ENCODE peak calls at places on chromosome 15, in four cellular contexts. One of them, this sample, is unnamed.

GRCh38 chr15:89419370-89419984 is 76.9 kb downstream of the RHCG start:
- DNase-seq in AG09319: no peak
- DNase-seq in CD8-positive, alpha-beta T cell: no peak
- DNase-seq in AG04450: no peak
- DNase-seq in this sample: no peak

GRCh38 chr15:80749589-80749988 is 29.6 kb upstream of the CEMIP start:
- DNase-seq in AG09319: no peak
- DNase-seq in CD8-positive, alpha-beta T cell: no peak
- DNase-seq in AG04450: no peak
- DNase-seq in this sample: no peak

GRCh38 chr15:85706779-85707518 is 87.8 kb downstream of the KLHL25 start:
- DNase-seq in AG09319: no peak
- DNase-seq in CD8-positive, alpha-beta T cell: no peak
- DNase-seq in AG04450: no peak
- DNase-seq in this sample: no peak

GRCh38 chr15:35078221-35078915 is 6.7 kb downstream of the NANOGP8 start:
- DNase-seq in AG09319: peak; percentile 36
- DNase-seq in CD8-positive, alpha-beta T cell: no peak
- DNase-seq in AG04450: peak; percentile 44
- DNase-seq in this sample: peak; percentile 37

GRCh38 chr15:98673133-98673532 is 24.8 kb downstream of the IGF1R start:
- DNase-seq in AG09319: no peak
- DNase-seq in CD8-positive, alpha-beta T cell: no peak
- DNase-seq in AG04450: no peak
- DNase-seq in this sample: no peak

GRCh38 chr15:74262635-74263034 is 26.5 kb downstream of the CCDC33 start:
- DNase-seq in AG09319: no peak
- DNase-seq in CD8-positive, alpha-beta T cell: no peak
- DNase-seq in AG04450: no peak
- DNase-seq in this sample: no peak

GRCh38 chr15:95175914-95176658 is 944.7 kb downstream of the MCTP2 start:
- DNase-seq in AG09319: no peak
- DNase-seq in CD8-positive, alpha-beta T cell: no peak
- DNase-seq in AG04450: no peak
- DNase-seq in this sample: no peak

GRCh38 chr15:89208256-89208655 is 13.1 kb downstream of the RLBP1 start:
- DNase-seq in AG09319: no peak
- DNase-seq in CD8-positive, alpha-beta T cell: no peak
- DNase-seq in AG04450: no peak
- DNase-seq in this sample: no peak

GRCh38 chr15:99103279-99103678 is 1.6 kb upstream of the SYNM start:
- DNase-seq in AG09319: no peak
- DNase-seq in CD8-positive, alpha-beta T cell: no peak
- DNase-seq in AG04450: no peak
- DNase-seq in this sample: no peak

GRCh38 chr15:91915576-91915975 is 62.1 kb downstream of the SLCO3A1 start:
- DNase-seq in AG09319: no peak
- DNase-seq in CD8-positive, alpha-beta T cell: no peak
- DNase-seq in AG04450: no peak
- DNase-seq in this sample: no peak

GRCh38 chr15:80966431-80967197 is 23.0 kb downstream of the MESD start:
- DNase-seq in AG09319: no peak
- DNase-seq in CD8-positive, alpha-beta T cell: no peak
- DNase-seq in AG04450: no peak
- DNase-seq in this sample: no peak

GRCh38 chr15:25738171-25738792 is 124.8 kb downstream of the ATP10A start:
- DNase-seq in AG09319: no peak
- DNase-seq in CD8-positive, alpha-beta T cell: no peak
- DNase-seq in AG04450: no peak
- DNase-seq in this sample: no peak

GRCh38 chr15:75201609-75202250 is at the start of gene C15orf39:
- DNase-seq in AG09319: peak; percentile 23
- DNase-seq in CD8-positive, alpha-beta T cell: peak; percentile 65
- DNase-seq in AG04450: no peak
- DNase-seq in this sample: no peak

GRCh38 chr15:93584021-93584420 is 495.0 kb upstream of the RGMA start:
- DNase-seq in AG09319: no peak
- DNase-seq in CD8-positive, alpha-beta T cell: no peak
- DNase-seq in AG04450: no peak
- DNase-seq in this sample: no peak

GRCh38 chr15:94494732-94495131 is 263.4 kb downstream of the MCTP2 start:
- DNase-seq in AG09319: no peak
- DNase-seq in CD8-positive, alpha-beta T cell: no peak
- DNase-seq in AG04450: no peak
- DNase-seq in this sample: no peak

GRCh38 chr15:31325432-31325975 is 1.1 kb upstream of the KLF13 start:
- DNase-seq in AG09319: no peak
- DNase-seq in CD8-positive, alpha-beta T cell: peak; percentile 54
- DNase-seq in AG04450: no peak
- DNase-seq in this sample: no peak

GRCh38 chr15:68199340-68199739 is 5.8 kb downstream of the CALML4 start:
- DNase-seq in AG09319: no peak
- DNase-seq in CD8-positive, alpha-beta T cell: no peak
- DNase-seq in AG04450: no peak
- DNase-seq in this sample: no peak

GRCh38 chr15:79093352-79093935 is 2.9 kb upstream of the RASGRF1 start:
- DNase-seq in AG09319: no peak
- DNase-seq in CD8-positive, alpha-beta T cell: no peak
- DNase-seq in AG04450: no peak
- DNase-seq in this sample: no peak

GRCh38 chr15:61834076-61834697 is 226.1 kb downstream of the VPS13C start:
- DNase-seq in AG09319: peak; percentile 23
- DNase-seq in CD8-positive, alpha-beta T cell: peak; percentile 58
- DNase-seq in AG04450: peak; percentile 47
- DNase-seq in this sample: peak; percentile 78

GRCh38 chr15:80940331-80940730 is 49.3 kb downstream of the MESD start:
- DNase-seq in AG09319: no peak
- DNase-seq in CD8-positive, alpha-beta T cell: no peak
- DNase-seq in AG04450: no peak
- DNase-seq in this sample: no peak

GRCh38 chr15:73370151-73370550 is 1.4 kb upstream of the HCN4 start:
- DNase-seq in AG09319: no peak
- DNase-seq in CD8-positive, alpha-beta T cell: no peak
- DNase-seq in AG04450: no peak
- DNase-seq in this sample: no peak

GRCh38 chr15:88663216-88663615 is 24.4 kb downstream of the ISG20 start:
- DNase-seq in AG09319: no peak
- DNase-seq in CD8-positive, alpha-beta T cell: no peak
- DNase-seq in AG04450: no peak
- DNase-seq in this sample: no peak

GRCh38 chr15:43285609-43286037 is 18.9 kb upstream of the TGM5 start:
- DNase-seq in AG09319: peak; percentile 22
- DNase-seq in CD8-positive, alpha-beta T cell: peak; percentile 38
- DNase-seq in AG04450: peak; percentile 36
- DNase-seq in this sample: peak; percentile 47

GRCh38 chr15:62528505-62528904 is 363.4 kb upstream of the C2CD4B start:
- DNase-seq in AG09319: no peak
- DNase-seq in CD8-positive, alpha-beta T cell: no peak
- DNase-seq in AG04450: no peak
- DNase-seq in this sample: no peak

GRCh38 chr15:34810455-34811146 is 15.3 kb upstream of the ACTC1 start:
- DNase-seq in AG09319: peak; percentile 72
- DNase-seq in CD8-positive, alpha-beta T cell: no peak
- DNase-seq in AG04450: peak; percentile 97
- DNase-seq in this sample: peak; percentile 61

GRCh38 chr15:48565560-48566482 is 79.7 kb downstream of the FBN1 start:
- DNase-seq in AG09319: peak; percentile 65
- DNase-seq in CD8-positive, alpha-beta T cell: no peak
- DNase-seq in AG04450: no peak
- DNase-seq in this sample: peak; percentile 66

GRCh38 chr15:99764521-99764920 is 31.3 kb upstream of the LYSMD4 start:
- DNase-seq in AG09319: no peak
- DNase-seq in CD8-positive, alpha-beta T cell: no peak
- DNase-seq in AG04450: no peak
- DNase-seq in this sample: no peak

GRCh38 chr15:71443538-71443937 is 328.3 kb downstream of the THSD4 start:
- DNase-seq in AG09319: peak; percentile 16
- DNase-seq in CD8-positive, alpha-beta T cell: no peak
- DNase-seq in AG04450: no peak
- DNase-seq in this sample: peak; percentile 20
- TF ChIP-seq CTCF in AG09319: peak; percentile 85
- TF ChIP-seq CTCF in CD8-positive, alpha-beta T cell: peak; percentile 73
- TF ChIP-seq CTCF in AG04450: peak; percentile 84
- TF ChIP-seq CTCF in this sample: peak; percentile 88

DNA sequence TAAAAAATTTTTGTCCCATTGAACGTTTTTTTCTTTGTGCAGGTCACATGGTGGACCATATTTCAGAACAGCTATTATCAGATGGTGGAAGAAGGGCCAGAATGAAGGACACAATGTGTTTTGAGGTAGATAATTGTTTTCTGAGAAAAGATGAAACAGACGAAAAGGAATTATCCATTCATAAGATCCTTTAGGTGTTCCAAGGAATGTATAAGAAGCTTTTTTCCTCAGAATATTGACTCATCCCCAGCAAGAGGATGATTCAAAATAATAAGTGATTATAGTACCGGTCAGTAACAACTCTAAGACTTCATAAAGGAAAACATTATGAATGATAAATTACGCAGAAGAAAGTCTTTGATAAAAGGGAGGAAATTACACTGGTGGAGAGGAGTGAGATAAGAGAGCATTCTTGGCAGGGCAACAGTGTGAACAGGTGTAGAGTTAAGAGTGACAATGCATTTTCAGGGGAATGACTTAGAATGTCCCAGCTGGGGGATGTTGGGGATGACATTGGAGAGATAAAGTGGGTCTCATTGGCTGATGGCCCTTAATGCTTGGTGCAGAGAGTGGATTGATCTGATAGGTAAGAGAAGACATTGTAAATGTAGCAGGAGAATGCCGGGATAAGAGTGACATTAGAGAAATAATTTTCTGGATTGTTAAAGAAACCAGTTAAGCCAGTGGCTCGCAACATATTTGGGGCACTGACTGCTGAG is 27.0 kb upstream of the AQP9 start:
- DNase-seq in AG09319: no peak
- DNase-seq in CD8-positive, alpha-beta T cell: no peak
- DNase-seq in AG04450: no peak
- DNase-seq in this sample: no peak
- TF ChIP-seq CTCF in AG09319: no peak
- TF ChIP-seq CTCF in CD8-positive, alpha-beta T cell: no peak
- TF ChIP-seq CTCF in AG04450: no peak
- TF ChIP-seq CTCF in this sample: no peak

GRCh38 chr15:60590935-60591490 is 112.1 kb upstream of the ICE2 start:
- DNase-seq in AG09319: no peak
- DNase-seq in CD8-positive, alpha-beta T cell: no peak
- DNase-seq in AG04450: no peak
- DNase-seq in this sample: no peak
- TF ChIP-seq CTCF in AG09319: no peak
- TF ChIP-seq CTCF in CD8-positive, alpha-beta T cell: no peak
- TF ChIP-seq CTCF in AG04450: no peak
- TF ChIP-seq CTCF in this sample: no peak

GRCh38 chr15:55915221-55915620 is 78.2 kb downstream of the NEDD4 start:
- DNase-seq in AG09319: no peak
- DNase-seq in CD8-positive, alpha-beta T cell: no peak
- DNase-seq in AG04450: no peak
- DNase-seq in this sample: no peak

GRCh38 chr15:55915876-55916567 is 77.4 kb downstream of the NEDD4 start:
- DNase-seq in AG09319: no peak
- DNase-seq in CD8-positive, alpha-beta T cell: no peak
- DNase-seq in AG04450: no peak
- DNase-seq in this sample: no peak

GRCh38 chr15:55916666-55917409 is 76.6 kb downstream of the NEDD4 start:
- DNase-seq in AG09319: peak; percentile 67
- DNase-seq in CD8-positive, alpha-beta T cell: no peak
- DNase-seq in AG04450: peak; percentile 67
- DNase-seq in this sample: peak; percentile 66

GRCh38 chr15:55914446-55914845 is 79.0 kb downstream of the NEDD4 start:
- DNase-seq in AG09319: no peak
- DNase-seq in CD8-positive, alpha-beta T cell: no peak
- DNase-seq in AG04450: no peak
- DNase-seq in this sample: no peak

DNA sequence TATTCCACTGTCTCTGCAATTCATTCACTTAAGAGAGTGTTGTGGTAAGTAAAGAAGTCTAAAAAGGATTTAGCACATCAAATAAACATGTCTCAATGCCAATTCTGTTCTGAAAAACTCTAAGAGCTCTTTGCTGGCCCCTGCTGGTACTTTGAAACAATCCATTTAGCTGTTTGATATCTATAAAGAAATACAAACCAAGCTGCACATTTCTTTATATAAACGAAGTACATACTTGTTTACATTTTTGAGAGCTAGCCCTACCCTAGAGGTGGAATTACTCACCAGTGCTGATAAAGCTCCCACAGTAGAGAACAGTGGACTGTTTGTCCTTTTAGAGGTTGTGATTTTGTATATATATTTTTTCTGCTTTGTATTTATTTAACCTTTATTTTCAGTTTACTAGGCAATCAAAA is 75.5 kb downstream of the NEDD4 start:
- DNase-seq in AG09319: peak; percentile 87
- DNase-seq in CD8-positive, alpha-beta T cell: no peak
- DNase-seq in AG04450: peak; percentile 89
- DNase-seq in this sample: peak; percentile 83
- TF ChIP-seq CTCF in AG09319: peak; percentile 71
- TF ChIP-seq CTCF in CD8-positive, alpha-beta T cell: peak; percentile 57
- TF ChIP-seq CTCF in AG04450: peak; percentile 85
- TF ChIP-seq CTCF in this sample: peak; percentile 72

GRCh38 chr15:59376735-59377134 is 4.1 kb upstream of the MYO1E start:
- DNase-seq in AG09319: no peak
- DNase-seq in CD8-positive, alpha-beta T cell: no peak
- DNase-seq in AG04450: no peak
- DNase-seq in this sample: no peak
- TF ChIP-seq CTCF in AG09319: peak; percentile 12
- TF ChIP-seq CTCF in CD8-positive, alpha-beta T cell: no peak
- TF ChIP-seq CTCF in AG04450: no peak
- TF ChIP-seq CTCF in this sample: no peak

DNA sequence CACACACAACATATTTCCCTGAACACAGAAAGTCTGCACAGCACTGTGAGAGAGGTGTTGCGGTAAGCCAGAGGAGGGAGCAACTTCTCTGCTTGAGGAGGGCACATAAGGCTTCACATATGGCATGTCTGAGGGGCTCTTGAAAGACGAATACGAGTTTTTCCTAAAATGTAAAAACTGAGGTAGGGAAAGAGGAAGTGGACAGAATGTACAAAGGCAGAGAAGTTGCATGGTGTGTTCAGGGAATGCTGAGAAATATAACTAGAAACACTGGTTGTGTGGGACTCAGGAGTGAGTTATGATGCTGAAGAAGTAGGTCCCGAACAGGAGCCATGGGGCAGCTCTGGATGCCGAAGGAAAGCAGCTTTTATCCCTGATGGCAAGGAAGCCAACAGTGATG is 22.8 kb upstream of the ATP8B4 start:
- DNase-seq in AG09319: no peak
- DNase-seq in CD8-positive, alpha-beta T cell: no peak
- DNase-seq in AG04450: no peak
- DNase-seq in this sample: no peak
- TF ChIP-seq CTCF in AG09319: no peak
- TF ChIP-seq CTCF in CD8-positive, alpha-beta T cell: no peak
- TF ChIP-seq CTCF in AG04450: no peak
- TF ChIP-seq CTCF in this sample: no peak

GRCh38 chr15:69604050-69604378 is 151.4 kb downstream of the RPLP1 start:
- DNase-seq in AG09319: no peak
- DNase-seq in CD8-positive, alpha-beta T cell: no peak
- DNase-seq in AG04450: no peak
- DNase-seq in this sample: no peak
- TF ChIP-seq CTCF in AG09319: no peak
- TF ChIP-seq CTCF in CD8-positive, alpha-beta T cell: no peak
- TF ChIP-seq CTCF in AG04450: no peak
- TF ChIP-seq CTCF in this sample: no peak